ENCODE peak calls at places on chromosomes 3 and 15, in four cellular contexts. One of them, this sample, is unnamed.

GRCh38 chr15:86432861-86433260 is 353.2 kb downstream of the AGBL1 start:
- DNase-seq in prostate gland: no peak
- DNase-seq in transverse colon: no peak
- DNase-seq in glutamatergic neuron: no peak
- DNase-seq in this sample: no peak

GRCh38 chr15:84702961-84703482 is 12.9 kb downstream of the SEC11A start:
- DNase-seq in prostate gland: no peak
- DNase-seq in transverse colon: peak
- DNase-seq in glutamatergic neuron: no peak
- DNase-seq in this sample: peak

GRCh38 chr3:49422379-49423248 is at the start of gene AMT:
- DNase-seq in prostate gland: no peak
- DNase-seq in transverse colon: peak
- DNase-seq in glutamatergic neuron: peak
- DNase-seq in this sample: peak

GRCh38 chr3:53577486-53577885 is 83.1 kb downstream of the CACNA1D start:
- DNase-seq in prostate gland: no peak
- DNase-seq in transverse colon: no peak
- DNase-seq in glutamatergic neuron: no peak
- DNase-seq in this sample: no peak

GRCh38 chr3:146646251-146646650 is 41.1 kb upstream of the PLSCR5 start:
- DNase-seq in prostate gland: no peak
- DNase-seq in transverse colon: no peak
- DNase-seq in glutamatergic neuron: no peak
- DNase-seq in this sample: no peak

GRCh38 chr3:20054549-20054987 is 14.3 kb downstream of the KAT2B start:
- DNase-seq in prostate gland: peak
- DNase-seq in transverse colon: peak
- DNase-seq in glutamatergic neuron: no peak
- DNase-seq in this sample: peak

GRCh38 chr15:90557147-90557546 is 27.4 kb downstream of the CRTC3 start:
- DNase-seq in prostate gland: no peak
- DNase-seq in transverse colon: no peak
- DNase-seq in glutamatergic neuron: no peak
- DNase-seq in this sample: no peak

GRCh38 chr3:30675006-30675405 is 68.6 kb downstream of the TGFBR2 start:
- DNase-seq in prostate gland: no peak
- DNase-seq in transverse colon: no peak
- DNase-seq in glutamatergic neuron: no peak
- DNase-seq in this sample: no peak

GRCh38 chr15:100284701-100285100 is 57.1 kb downstream of the ADAMTS17 start:
- DNase-seq in prostate gland: peak
- DNase-seq in transverse colon: peak
- DNase-seq in glutamatergic neuron: no peak
- DNase-seq in this sample: peak

GRCh38 chr15:61080209-61081027 is 148.7 kb downstream of the RORA start:
- DNase-seq in prostate gland: no peak
- DNase-seq in transverse colon: no peak
- DNase-seq in glutamatergic neuron: no peak
- DNase-seq in this sample: no peak

GRCh38 chr3:184603156-184604030 is 41.8 kb downstream of the EPHB3 start:
- DNase-seq in prostate gland: no peak
- DNase-seq in transverse colon: no peak
- DNase-seq in glutamatergic neuron: no peak
- DNase-seq in this sample: no peak

GRCh38 chr3:99559196-99559595 is 79.2 kb upstream of the COL8A1 start:
- DNase-seq in prostate gland: no peak
- DNase-seq in transverse colon: no peak
- DNase-seq in glutamatergic neuron: no peak
- DNase-seq in this sample: no peak

GRCh38 chr15:40053234-40054055 is 14.5 kb upstream of the SRP14 start:
- DNase-seq in prostate gland: no peak
- DNase-seq in transverse colon: no peak
- DNase-seq in glutamatergic neuron: no peak
- DNase-seq in this sample: no peak

GRCh38 chr15:65184305-65184943 is 718 bp downstream of the CLPX start:
- DNase-seq in prostate gland: peak
- DNase-seq in transverse colon: peak
- DNase-seq in glutamatergic neuron: peak
- DNase-seq in this sample: peak

GRCh38 chr15:80480909-80481308 is 76.7 kb downstream of the ARNT2 start:
- DNase-seq in prostate gland: no peak
- DNase-seq in transverse colon: peak
- DNase-seq in glutamatergic neuron: no peak
- DNase-seq in this sample: peak

GRCh38 chr15:66071621-66072295 is 181.8 kb downstream of the MEGF11 start:
- DNase-seq in prostate gland: no peak
- DNase-seq in transverse colon: no peak
- DNase-seq in glutamatergic neuron: no peak
- DNase-seq in this sample: no peak

GRCh38 chr3:44988073-44988472 is 12.0 kb downstream of the EXOSC7 start:
- DNase-seq in prostate gland: no peak
- DNase-seq in transverse colon: no peak
- DNase-seq in glutamatergic neuron: no peak
- DNase-seq in this sample: no peak

GRCh38 chr3:108159865-108160264 is 62.4 kb downstream of the IFT57 start:
- DNase-seq in prostate gland: no peak
- DNase-seq in transverse colon: no peak
- DNase-seq in glutamatergic neuron: no peak
- DNase-seq in this sample: no peak

GRCh38 chr3:11556851-11557644 is 86.7 kb downstream of the VGLL4 start:
- DNase-seq in prostate gland: no peak
- DNase-seq in transverse colon: no peak
- DNase-seq in glutamatergic neuron: peak
- DNase-seq in this sample: no peak

GRCh38 chr3:63324621-63325020 is 46.5 kb downstream of the SYNPR start:
- DNase-seq in prostate gland: no peak
- DNase-seq in transverse colon: no peak
- DNase-seq in glutamatergic neuron: peak
- DNase-seq in this sample: no peak

GRCh38 chr15:39783244-39783820 is 691 bp upstream of the FSIP1 start:
- DNase-seq in prostate gland: no peak
- DNase-seq in transverse colon: no peak
- DNase-seq in glutamatergic neuron: no peak
- DNase-seq in this sample: no peak

GRCh38 chr3:112407888-112408702 is 75.1 kb downstream of the CD200 start:
- DNase-seq in prostate gland: no peak
- DNase-seq in transverse colon: no peak
- DNase-seq in glutamatergic neuron: no peak
- DNase-seq in this sample: no peak

GRCh38 chr3:122902326-122902725 is 107.5 kb downstream of the SLC49A4 start:
- DNase-seq in prostate gland: no peak
- DNase-seq in transverse colon: no peak
- DNase-seq in glutamatergic neuron: no peak
- DNase-seq in this sample: no peak

GRCh38 chr3:126937533-126938432 is 45.1 kb upstream of the PLXNA1 start:
- DNase-seq in prostate gland: no peak
- DNase-seq in transverse colon: no peak
- DNase-seq in glutamatergic neuron: no peak
- DNase-seq in this sample: no peak

GRCh38 chr3:136194409-136195257 is 1.5 kb downstream of the MSL2 start:
- DNase-seq in prostate gland: peak
- DNase-seq in transverse colon: peak
- DNase-seq in glutamatergic neuron: peak
- DNase-seq in this sample: peak

GRCh38 chr3:110814170-110815007 is 257.2 kb upstream of the NECTIN3 start:
- DNase-seq in prostate gland: no peak
- DNase-seq in transverse colon: peak
- DNase-seq in glutamatergic neuron: no peak
- DNase-seq in this sample: no peak

GRCh38 chr3:159604151-159604581 is 384.5 kb upstream of the IL12A start:
- DNase-seq in prostate gland: no peak
- DNase-seq in transverse colon: no peak
- DNase-seq in glutamatergic neuron: no peak
- DNase-seq in this sample: peak

GRCh38 chr3:50444213-50444612 is 59.2 kb downstream of the CACNA2D2 start:
- DNase-seq in prostate gland: no peak
- DNase-seq in transverse colon: no peak
- DNase-seq in glutamatergic neuron: no peak
- DNase-seq in this sample: no peak

GRCh38 chr15:40846846-40847224 is 3.0 kb downstream of the SPINT1 start:
- DNase-seq in prostate gland: no peak
- DNase-seq in transverse colon: peak
- DNase-seq in glutamatergic neuron: no peak
- DNase-seq in this sample: no peak

GRCh38 chr3:63862804-63863149 is 828 bp downstream of the THOC7 start:
- DNase-seq in prostate gland: no peak
- DNase-seq in transverse colon: no peak
- DNase-seq in glutamatergic neuron: no peak
- DNase-seq in this sample: no peak

GRCh38 chr3:37770938-37771918 is 90.5 kb upstream of the CTDSPL start:
- DNase-seq in prostate gland: no peak
- DNase-seq in transverse colon: no peak
- DNase-seq in glutamatergic neuron: no peak
- DNase-seq in this sample: peak

GRCh38 chr3:185582871-185583270 is 3.2 kb upstream of the SENP2 start:
- DNase-seq in prostate gland: no peak
- DNase-seq in transverse colon: no peak
- DNase-seq in glutamatergic neuron: no peak
- DNase-seq in this sample: no peak

GRCh38 chr15:90230071-90230494 is 3.7 kb downstream of the CIB1 start:
- DNase-seq in prostate gland: peak
- DNase-seq in transverse colon: peak
- DNase-seq in glutamatergic neuron: no peak
- DNase-seq in this sample: peak

GRCh38 chr3:44915702-44916438 is 41.5 kb downstream of the TGM4 start:
- DNase-seq in prostate gland: no peak
- DNase-seq in transverse colon: no peak
- DNase-seq in glutamatergic neuron: no peak
- DNase-seq in this sample: no peak

GRCh38 chr15:59355730-59356129 is 16.9 kb downstream of the MYO1E start:
- DNase-seq in prostate gland: no peak
- DNase-seq in transverse colon: no peak
- DNase-seq in glutamatergic neuron: no peak
- DNase-seq in this sample: no peak

GRCh38 chr3:140553591-140553990 is 124.3 kb upstream of the TRIM42 start:
- DNase-seq in prostate gland: no peak
- DNase-seq in transverse colon: no peak
- DNase-seq in glutamatergic neuron: no peak
- DNase-seq in this sample: no peak

GRCh38 chr3:140557476-140557875 is 120.4 kb upstream of the TRIM42 start:
- DNase-seq in prostate gland: no peak
- DNase-seq in transverse colon: no peak
- DNase-seq in glutamatergic neuron: no peak
- DNase-seq in this sample: no peak

GRCh38 chr3:140552898-140553297 is 125.0 kb upstream of the TRIM42 start:
- DNase-seq in prostate gland: no peak
- DNase-seq in transverse colon: no peak
- DNase-seq in glutamatergic neuron: no peak
- DNase-seq in this sample: no peak

GRCh38 chr3:140555666-140556065 is 122.2 kb upstream of the TRIM42 start:
- DNase-seq in prostate gland: no peak
- DNase-seq in transverse colon: no peak
- DNase-seq in glutamatergic neuron: no peak
- DNase-seq in this sample: no peak

DNA sequence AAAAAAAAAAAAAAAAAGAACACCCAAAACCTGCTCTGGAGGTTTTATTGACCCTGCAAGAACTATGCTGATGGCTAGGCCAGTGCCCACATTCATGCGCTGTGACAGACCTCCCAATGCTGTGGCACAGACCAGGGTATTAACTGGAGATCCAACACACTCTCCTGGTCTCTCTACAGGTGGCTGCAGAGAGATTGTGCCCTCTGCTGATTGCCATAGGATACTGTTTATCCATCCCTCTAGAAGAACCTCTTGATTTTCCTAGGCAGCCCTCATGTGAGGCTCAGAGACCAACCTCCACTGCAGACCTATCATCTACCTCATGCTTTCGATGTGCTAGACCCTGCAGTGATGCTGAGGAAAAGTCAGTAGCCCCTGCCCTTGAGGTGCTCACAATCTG is 125.5 kb upstream of the TRIM42 start:
- DNase-seq in prostate gland: no peak
- DNase-seq in transverse colon: no peak
- DNase-seq in glutamatergic neuron: no peak
- DNase-seq in this sample: no peak
- TF ChIP-seq CTCF in prostate gland: no peak
- TF ChIP-seq CTCF in transverse colon: no peak
- TF ChIP-seq CTCF in glutamatergic neuron: no peak
- TF ChIP-seq CTCF in this sample: no peak

DNA sequence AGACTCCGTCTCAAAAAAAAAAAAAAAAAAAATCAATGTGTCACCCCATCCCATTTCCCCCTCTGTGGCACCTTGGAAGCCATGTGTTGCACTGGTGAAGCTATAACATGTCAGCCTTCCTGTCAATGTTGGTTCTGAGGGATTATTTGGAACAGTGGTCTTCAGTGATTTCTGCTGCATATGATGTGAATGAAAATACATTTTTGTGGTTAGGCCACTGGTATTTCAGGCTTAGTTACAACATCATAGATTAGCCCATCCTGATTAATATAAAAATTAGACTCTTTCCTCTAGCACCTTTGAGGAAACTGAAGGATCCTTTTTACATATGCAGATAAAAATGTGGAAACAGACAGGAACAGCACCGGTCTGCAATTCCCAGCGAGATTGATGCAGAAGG is 94.6 kb downstream of the RFX7 start:
- DNase-seq in prostate gland: no peak
- DNase-seq in transverse colon: no peak
- DNase-seq in glutamatergic neuron: no peak
- DNase-seq in this sample: no peak
- TF ChIP-seq CTCF in prostate gland: no peak
- TF ChIP-seq CTCF in transverse colon: no peak
- TF ChIP-seq CTCF in glutamatergic neuron: no peak
- TF ChIP-seq CTCF in this sample: no peak

DNA sequence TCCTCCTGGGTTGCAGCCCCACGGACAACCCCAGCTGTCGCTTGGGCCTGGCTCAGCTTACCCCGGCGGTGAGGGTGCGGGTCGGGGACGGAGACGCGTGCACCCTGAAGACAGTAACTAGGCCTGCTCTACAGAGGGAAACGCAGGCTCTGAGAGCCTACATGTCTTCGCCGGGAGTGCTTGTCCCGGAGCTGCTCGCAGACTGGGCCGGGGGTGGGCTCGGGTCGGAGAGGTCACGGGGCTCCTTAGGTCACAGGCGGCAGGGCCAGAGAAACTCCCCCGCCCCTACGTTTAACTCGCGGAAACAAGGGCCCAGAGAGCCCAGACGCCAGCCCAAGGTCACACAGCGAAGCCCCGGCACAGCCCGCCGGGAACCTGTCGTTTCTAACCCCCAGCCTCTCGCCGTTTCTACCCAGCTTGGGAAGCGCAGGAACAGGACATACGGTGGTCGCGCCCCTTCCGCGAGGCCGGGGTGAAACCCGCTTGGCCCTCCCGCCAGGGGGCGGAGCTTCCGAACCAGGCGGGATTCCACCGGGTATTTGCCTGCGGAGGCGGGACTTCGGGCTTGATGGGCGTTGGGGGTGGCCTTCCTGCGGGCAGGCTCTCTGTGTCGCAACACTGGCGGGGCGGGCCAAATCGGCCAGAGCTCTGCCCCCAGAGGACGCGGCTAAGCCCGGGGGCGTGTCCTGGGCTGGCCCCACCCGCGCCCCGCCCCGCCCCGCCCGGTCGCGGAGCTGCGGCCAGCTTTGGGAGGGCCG is at the start of gene HDAC11:
- DNase-seq in prostate gland: peak
- DNase-seq in transverse colon: peak
- DNase-seq in glutamatergic neuron: peak
- DNase-seq in this sample: peak
- TF ChIP-seq CTCF in prostate gland: peak
- TF ChIP-seq CTCF in transverse colon: peak
- TF ChIP-seq CTCF in glutamatergic neuron: peak
- TF ChIP-seq CTCF in this sample: no peak

GRCh38 chr3:124281453-124282316 is 289.8 kb upstream of the ROPN1 start:
- DNase-seq in prostate gland: no peak
- DNase-seq in transverse colon: peak
- DNase-seq in glutamatergic neuron: no peak
- DNase-seq in this sample: peak
- TF ChIP-seq CTCF in prostate gland: no peak
- TF ChIP-seq CTCF in transverse colon: peak
- TF ChIP-seq CTCF in glutamatergic neuron: no peak
- TF ChIP-seq CTCF in this sample: no peak